ENCODE peak calls at places on chromosomes 7 and 10, in nine cellular contexts. H is transverse colon; K is CD8-positive, alpha-beta T cell; E is IMR-90; V is GM23248; N is H7; L is colonic mucosa; Y is gastrocnemius medialis; P is upper lobe of left lung. W is an unnamed sample. For H3K27me3 and H3K36me3, the result is how much of the 10 kb centered on the place peaks cover.

GRCh38 chr10:85995791-85996190 is 370.8 kb downstream of the GRID1 start:
- DNase-seq in H (no peak), K (no peak), E (peak), V (peak), N (peak), L (peak), Y (no peak), P (no peak), W (no peak)

GRCh38 chr7:134639683-134640279 is 6.9 kb upstream of the BPGM start:
- DNase-seq in H (no peak), K (no peak), E (no peak), V (no peak), N (no peak), L (no peak), Y (no peak), P (no peak), W (no peak)

GRCh38 chr7:124310934-124311390 is 278.1 kb upstream of the TMEM229A start:
- DNase-seq in H (no peak), K (no peak), E (peak), V (no peak), N (no peak), L (no peak), Y (no peak), P (no peak), W (no peak)

GRCh38 chr10:124469956-124470484 is 8.4 kb downstream of the LHPP start:
- DNase-seq in H (no peak), K (no peak), E (no peak), V (no peak), N (peak), L (no peak), Y (no peak), P (no peak), W (no peak)

GRCh38 chr10:17169807-17170206 is 31.7 kb downstream of the TRDMT1 start:
- DNase-seq in H (no peak), K (no peak), E (no peak), V (no peak), N (no peak), L (no peak), Y (no peak), P (no peak), W (no peak)

GRCh38 chr10:70034252-70034651 is 18.4 kb upstream of the MACROH2A2 start:
- DNase-seq in H (no peak), K (no peak), E (no peak), V (no peak), N (no peak), L (no peak), Y (no peak), P (no peak), W (no peak)

GRCh38 chr10:61452229-61452651 is 941 bp downstream of the TMEM26 start:
- DNase-seq in H (no peak), K (no peak), E (no peak), V (no peak), N (peak), L (no peak), Y (no peak), P (no peak), W (peak)

GRCh38 chr7:142328006-142328405 is 70.1 kb upstream of the PRSS58 start:
- DNase-seq in H (no peak), K (no peak), E (no peak), V (no peak), N (no peak), L (no peak), Y (no peak), P (no peak), W (no peak)

GRCh38 chr7:158407581-158408331 is 179.9 kb downstream of the PTPRN2 start:
- DNase-seq in H (no peak), K (no peak), E (no peak), V (peak), N (peak), L (no peak), Y (no peak), P (no peak), W (no peak)
- H3K27me3 ChIP-seq in H (under half), K (under half), E (under half), V (under half), N (under half), L (under half), Y (under half), P (under half), W (under half)

DNA sequence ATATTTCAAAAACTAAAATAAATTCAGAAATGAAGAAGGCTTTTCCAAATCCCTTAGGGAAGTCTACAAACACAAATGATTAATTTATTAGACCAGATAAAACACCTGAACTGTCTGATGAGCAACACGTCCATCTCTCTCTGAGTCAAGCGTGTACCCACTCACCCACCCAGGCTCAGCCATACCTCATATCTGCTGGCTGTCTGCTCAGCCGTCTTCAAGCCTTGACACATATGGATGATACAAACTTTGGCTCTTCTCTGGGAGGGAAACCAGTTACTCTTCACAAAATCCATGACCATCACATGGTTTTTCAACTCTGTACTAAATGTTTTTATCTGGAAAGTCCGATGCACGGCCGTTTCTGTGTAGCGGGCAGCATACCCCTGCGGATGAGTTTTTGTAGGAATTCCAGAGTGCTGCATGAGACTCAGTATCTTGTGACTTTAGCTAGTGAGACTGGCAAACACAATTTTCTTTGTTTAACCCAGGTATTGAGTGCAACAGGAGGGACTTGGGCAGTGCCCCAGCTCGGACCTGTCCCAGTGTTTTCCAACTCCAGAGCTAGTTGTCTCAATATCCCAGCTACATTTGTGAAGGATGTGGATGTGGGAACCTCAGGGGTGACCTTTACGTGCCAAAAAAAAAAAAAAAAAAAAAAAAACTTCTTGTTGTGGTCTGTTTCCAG is at the start of gene C10orf90:
- DNase-seq in H (no peak), K (no peak), E (no peak), V (no peak), N (no peak), L (no peak), Y (no peak), P (no peak), W (no peak)
- H3K4me3 ChIP-seq in H (no peak), K (no peak), E (no peak), V (no peak), N (no peak), L (no peak), Y (no peak), P (no peak), W (no peak)

GRCh38 chr7:24227603-24228359 is 56.2 kb upstream of the NPY start:
- DNase-seq in H (no peak), K (peak), E (no peak), V (no peak), N (no peak), L (no peak), Y (no peak), P (no peak), W (no peak)
- H3K36me3 ChIP-seq in H (under half), K (under half), E (under half), V (under half), N (under half), L (under half), Y (under half), P (under half), W (under half)

GRCh38 chr10:92697663-92698511 is 8.1 kb downstream of the HHEX start:
- DNase-seq in H (no peak), K (no peak), E (peak), V (no peak), N (no peak), L (no peak), Y (no peak), P (no peak), W (no peak)
- H3K27me3 ChIP-seq in H (half or more), K (under half), E (under half), V (under half), N (half or more), L (under half), Y (half or more), P (under half), W (under half)

GRCh38 chr10:73591935-73592699 is 975 bp upstream of the USP54 start:
- DNase-seq in H (peak), K (no peak), E (no peak), V (peak), N (peak), L (peak), Y (peak), P (peak), W (no peak)
- H3K4me3 ChIP-seq in H (no peak), K (no peak), E (no peak), V (peak), N (no peak), L (no peak), Y (peak), P (no peak), W (peak)

GRCh38 chr10:131934769-131935168 is 34.0 kb downstream of the PPP2R2D start:
- DNase-seq in H (no peak), K (no peak), E (no peak), V (no peak), N (no peak), L (no peak), Y (no peak), P (no peak), W (no peak)
- H3K36me3 ChIP-seq in H (under half), K (under half), E (under half), V (under half), N (under half), L (under half), Y (under half), P (under half), W (under half)

W was measured in psoas muscle.